ENCODE peak calls at places on chromosomes 3 and 15, in nine cellular contexts. J is A549; C is tibial artery; Q is activated effector memory CD4-positive, alpha-beta T cell treated with anti-CD3 and anti-CD28 coated beads, Interleukin-2, amount 50 U/mL, for 16 hours; G is activated naive CD4-positive, alpha-beta T cell treated with anti-CD3 and anti-CD28 coated beads, Interleukin-2, amount 50 U/mL, for 72 hours; S is activated gamma-delta T cell treated with Interleukin-2 at 50 U/mL for 16 hours; O is posterior cingulate gyrus; L is HFFc6; Z is NCI-H1105 treated with DMSO at 0.1 percent for 48 hours. D is an unnamed sample.

GRCh38 chr15:95988574-95988887 is 342.0 kb upstream of the NR2F2 start:
- DNase-seq in J (no peak), C (no peak), Q (no peak), G (no peak), S (no peak), O (no peak), L (no peak), Z (no peak), D (no peak)

GRCh38 chr15:25670025-25670554 is 193.0 kb downstream of the ATP10A start:
- DNase-seq in J (no peak), C (peak; percentile 73), Q (no peak), G (no peak), S (no peak), O (peak; percentile 56), L (peak; percentile 69), Z (no peak), D (peak; percentile 86)

GRCh38 chr3:10666621-10667020 is 149.4 kb upstream of the SLC6A11 start:
- DNase-seq in J (no peak), C (no peak), Q (no peak), G (no peak), S (no peak), O (peak; percentile 46), L (no peak), Z (no peak), D (peak; percentile 74)

GRCh38 chr3:79314547-79314946 is 453.3 kb downstream of the ROBO1 start:
- DNase-seq in J (no peak), C (no peak), Q (no peak), G (no peak), S (no peak), O (no peak), L (no peak), Z (no peak), D (no peak)

GRCh38 chr3:76107935-76108570 is 322.7 kb upstream of the ZNF717 start:
- DNase-seq in J (peak; percentile 1), C (no peak), Q (no peak), G (no peak), S (no peak), O (peak; percentile 9), L (peak; percentile 3), Z (peak; percentile 25), D (peak; percentile 48)

GRCh38 chr3:178777718-178778411 is 241.6 kb downstream of the KCNMB2 start:
- DNase-seq in J (no peak), C (no peak), Q (no peak), G (no peak), S (no peak), O (no peak), L (peak; percentile 63), Z (no peak), D (peak; percentile 46)

GRCh38 chr3:15809313-15809712 is 11.5 kb upstream of the ANKRD28 start:
- DNase-seq in J (no peak), C (no peak), Q (no peak), G (no peak), S (no peak), O (no peak), L (no peak), Z (no peak), D (no peak)

GRCh38 chr3:57538465-57538864 is 5.7 kb downstream of the DNAH12 start:
- DNase-seq in J (no peak), C (no peak), Q (no peak), G (no peak), S (no peak), O (no peak), L (no peak), Z (no peak), D (no peak)

GRCh38 chr3:143060906-143061305 is 58.7 kb upstream of the CHST2 start:
- DNase-seq in J (no peak), C (no peak), Q (no peak), G (no peak), S (no peak), O (no peak), L (no peak), Z (no peak), D (no peak)

GRCh38 chr3:196322-197153 is at the start of gene CHL1:
- DNase-seq in J (no peak), C (no peak), Q (no peak), G (no peak), S (no peak), O (peak; percentile 35), L (no peak), Z (no peak), D (peak; percentile 60)

GRCh38 chr15:101439285-101439919 is 50.1 kb downstream of the PCSK6 start:
- DNase-seq in J (no peak), C (no peak), Q (no peak), G (no peak), S (no peak), O (no peak), L (peak; percentile 22), Z (no peak), D (no peak)

GRCh38 chr3:106628407-106628806 is 748.8 kb upstream of the CCDC54 start:
- DNase-seq in J (no peak), C (no peak), Q (no peak), G (no peak), S (no peak), O (no peak), L (peak; percentile 46), Z (no peak), D (no peak)

GRCh38 chr3:138282836-138283235 is 46.8 kb downstream of the NME9 start:
- DNase-seq in J (no peak), C (no peak), Q (no peak), G (no peak), S (no peak), O (no peak), L (no peak), Z (no peak), D (no peak)

GRCh38 chr3:89025185-89025584 is 82.2 kb upstream of the EPHA3 start:
- DNase-seq in J (no peak), C (no peak), Q (no peak), G (no peak), S (no peak), O (no peak), L (no peak), Z (peak; percentile 62), D (peak; percentile 33)

GRCh38 chr15:72229076-72229946 is 1.7 kb downstream of the PKM start:
- DNase-seq in J (no peak), C (no peak), Q (peak; percentile 77), G (no peak), S (peak; percentile 19), O (no peak), L (no peak), Z (peak; percentile 16), D (no peak)

GRCh38 chr3:182410051-182410450 is 383.3 kb upstream of the ATP11B start:
- DNase-seq in J (no peak), C (no peak), Q (no peak), G (no peak), S (no peak), O (no peak), L (no peak), Z (no peak), D (no peak)

GRCh38 chr3:129836381-129837056 is 57.0 kb downstream of the TMCC1 start:
- DNase-seq in J (no peak), C (no peak), Q (no peak), G (no peak), S (no peak), O (no peak), L (peak; percentile 43), Z (no peak), D (no peak)

GRCh38 chr15:35626984-35627383 is 81.0 kb upstream of the DPH6 start:
- DNase-seq in J (no peak), C (no peak), Q (no peak), G (no peak), S (no peak), O (no peak), L (no peak), Z (no peak), D (no peak)